ENCODE peak calls at places on chromosomes 4 and X, in six cellular contexts. One of them, this sample, is unnamed.

GRCh38 chr4:169117591-169118081 is 107.6 kb upstream of the CBR4 start:
- DNase-seq in HEK293T: no peak
- DNase-seq in A549: no peak
- DNase-seq in GM12878: no peak
- DNase-seq in IMR-90: peak
- DNase-seq in K562: no peak
- DNase-seq in this sample: no peak

GRCh38 chr4:37631551-37631950 is 54.6 kb downstream of the RELL1 start:
- DNase-seq in HEK293T: no peak
- DNase-seq in A549: no peak
- DNase-seq in GM12878: no peak
- DNase-seq in IMR-90: peak
- DNase-seq in K562: no peak
- DNase-seq in this sample: no peak

GRCh38 chr4:22897520-22898108 is 204.9 kb downstream of the GBA3 start:
- DNase-seq in HEK293T: peak
- DNase-seq in A549: peak
- DNase-seq in GM12878: no peak
- DNase-seq in IMR-90: peak
- DNase-seq in K562: peak
- DNase-seq in this sample: peak

GRCh38 chr4:55931043-55931442 is 17.7 kb upstream of the CEP135 start:
- DNase-seq in HEK293T: no peak
- DNase-seq in A549: no peak
- DNase-seq in GM12878: no peak
- DNase-seq in IMR-90: no peak
- DNase-seq in K562: no peak
- DNase-seq in this sample: no peak

GRCh38 chr4:108130955-108131354 is 37.8 kb downstream of the LEF1 start:
- DNase-seq in HEK293T: no peak
- DNase-seq in A549: no peak
- DNase-seq in GM12878: no peak
- DNase-seq in IMR-90: no peak
- DNase-seq in K562: no peak
- DNase-seq in this sample: no peak

GRCh38 chrX:104419211-104419610 is 146.8 kb upstream of the IL1RAPL2 start:
- DNase-seq in HEK293T: no peak
- DNase-seq in A549: no peak
- DNase-seq in GM12878: no peak
- DNase-seq in IMR-90: no peak
- DNase-seq in K562: no peak
- DNase-seq in this sample: no peak

GRCh38 chr4:42917316-42917715 is 24.8 kb downstream of the GRXCR1 start:
- DNase-seq in HEK293T: no peak
- DNase-seq in A549: no peak
- DNase-seq in GM12878: no peak
- DNase-seq in IMR-90: no peak
- DNase-seq in K562: no peak
- DNase-seq in this sample: no peak

GRCh38 chr4:169116270-169116901 is 106.3 kb upstream of the CBR4 start:
- DNase-seq in HEK293T: no peak
- DNase-seq in A549: no peak
- DNase-seq in GM12878: no peak
- DNase-seq in IMR-90: peak
- DNase-seq in K562: no peak
- DNase-seq in this sample: no peak

GRCh38 chr4:62670509-62670908 is 1470.4 kb downstream of the ADGRL3 start:
- DNase-seq in HEK293T: no peak
- DNase-seq in A549: no peak
- DNase-seq in GM12878: no peak
- DNase-seq in IMR-90: no peak
- DNase-seq in K562: no peak
- DNase-seq in this sample: no peak

GRCh38 chr4:11218692-11219091 is 210.0 kb downstream of the HS3ST1 start:
- DNase-seq in HEK293T: no peak
- DNase-seq in A549: no peak
- DNase-seq in GM12878: no peak
- DNase-seq in IMR-90: no peak
- DNase-seq in K562: no peak
- DNase-seq in this sample: no peak

GRCh38 chrX:65696613-65697012 is 29.2 kb downstream of the MSN start:
- DNase-seq in HEK293T: no peak
- DNase-seq in A549: no peak
- DNase-seq in GM12878: no peak
- DNase-seq in IMR-90: no peak
- DNase-seq in K562: no peak
- DNase-seq in this sample: no peak

GRCh38 chr4:146308951-146309350 is 94.6 kb downstream of the REELD1 start:
- DNase-seq in HEK293T: no peak
- DNase-seq in A549: no peak
- DNase-seq in GM12878: no peak
- DNase-seq in IMR-90: peak
- DNase-seq in K562: no peak
- DNase-seq in this sample: no peak

GRCh38 chr4:98682719-98683118 is 24.3 kb upstream of the TSPAN5 start:
- DNase-seq in HEK293T: no peak
- DNase-seq in A549: no peak
- DNase-seq in GM12878: no peak
- DNase-seq in IMR-90: peak
- DNase-seq in K562: peak
- DNase-seq in this sample: no peak

GRCh38 chrX:12611471-12611870 is 179.7 kb upstream of the PRPS2 start:
- DNase-seq in HEK293T: no peak
- DNase-seq in A549: no peak
- DNase-seq in GM12878: no peak
- DNase-seq in IMR-90: no peak
- DNase-seq in K562: no peak
- DNase-seq in this sample: no peak

GRCh38 chr4:69471639-69472038 is 24.1 kb downstream of the UGT2B4 start:
- DNase-seq in HEK293T: no peak
- DNase-seq in A549: no peak
- DNase-seq in GM12878: no peak
- DNase-seq in IMR-90: no peak
- DNase-seq in K562: no peak
- DNase-seq in this sample: no peak

GRCh38 chrX:643911-644303 is 13.3 kb downstream of the SHOX start:
- DNase-seq in HEK293T: no peak
- DNase-seq in A549: no peak
- DNase-seq in GM12878: no peak
- DNase-seq in IMR-90: no peak
- DNase-seq in K562: no peak
- DNase-seq in this sample: no peak

GRCh38 chr4:138308421-138308820 is 66.3 kb upstream of the SLC7A11 start:
- DNase-seq in HEK293T: no peak
- DNase-seq in A549: no peak
- DNase-seq in GM12878: no peak
- DNase-seq in IMR-90: peak
- DNase-seq in K562: no peak
- DNase-seq in this sample: no peak

GRCh38 chr4:7653510-7654414 is 219.0 kb upstream of the PSAPL1 start:
- DNase-seq in HEK293T: no peak
- DNase-seq in A549: no peak
- DNase-seq in GM12878: no peak
- DNase-seq in IMR-90: no peak
- DNase-seq in K562: no peak
- DNase-seq in this sample: no peak

GRCh38 chr4:137740192-137740591 is 207.9 kb upstream of the PCDH18 start:
- DNase-seq in HEK293T: no peak
- DNase-seq in A549: no peak
- DNase-seq in GM12878: no peak
- DNase-seq in IMR-90: peak
- DNase-seq in K562: no peak
- DNase-seq in this sample: no peak

GRCh38 chr4:93759506-93759905 is 69.0 kb upstream of the ATOH1 start:
- DNase-seq in HEK293T: no peak
- DNase-seq in A549: no peak
- DNase-seq in GM12878: no peak
- DNase-seq in IMR-90: no peak
- DNase-seq in K562: no peak
- DNase-seq in this sample: no peak

GRCh38 chrX:139803224-139803623 is 95.3 kb upstream of the MCF2 start:
- DNase-seq in HEK293T: no peak
- DNase-seq in A549: no peak
- DNase-seq in GM12878: no peak
- DNase-seq in IMR-90: no peak
- DNase-seq in K562: no peak
- DNase-seq in this sample: no peak

GRCh38 chr4:42357325-42357724 is 40.0 kb upstream of the SHISA3 start:
- DNase-seq in HEK293T: no peak
- DNase-seq in A549: no peak
- DNase-seq in GM12878: no peak
- DNase-seq in IMR-90: no peak
- DNase-seq in K562: no peak
- DNase-seq in this sample: no peak

GRCh38 chrX:64580605-64581004 is 185.4 kb upstream of the MTMR8 start:
- DNase-seq in HEK293T: no peak
- DNase-seq in A549: no peak
- DNase-seq in GM12878: no peak
- DNase-seq in IMR-90: no peak
- DNase-seq in K562: no peak
- DNase-seq in this sample: no peak

GRCh38 chrX:150456941-150457340 is 93.8 kb downstream of the MAMLD1 start:
- DNase-seq in HEK293T: no peak
- DNase-seq in A549: no peak
- DNase-seq in GM12878: no peak
- DNase-seq in IMR-90: no peak
- DNase-seq in K562: no peak
- DNase-seq in this sample: no peak

GRCh38 chrX:134181261-134181660 is 55.7 kb upstream of the CCDC160 start:
- DNase-seq in HEK293T: no peak
- DNase-seq in A549: no peak
- DNase-seq in GM12878: no peak
- DNase-seq in IMR-90: no peak
- DNase-seq in K562: no peak
- DNase-seq in this sample: no peak

GRCh38 chr4:55385201-55385649 is 10.5 kb upstream of the TMEM165 start:
- DNase-seq in HEK293T: no peak
- DNase-seq in A549: no peak
- DNase-seq in GM12878: no peak
- DNase-seq in IMR-90: peak
- DNase-seq in K562: peak
- DNase-seq in this sample: peak

GRCh38 chrX:54182864-54183613 is at the start of gene FAM120C:
- DNase-seq in HEK293T: peak
- DNase-seq in A549: peak
- DNase-seq in GM12878: peak
- DNase-seq in IMR-90: peak
- DNase-seq in K562: peak
- DNase-seq in this sample: peak

GRCh38 chr4:170229021-170229420 is 139.3 kb upstream of the AADAT start:
- DNase-seq in HEK293T: no peak
- DNase-seq in A549: no peak
- DNase-seq in GM12878: no peak
- DNase-seq in IMR-90: no peak
- DNase-seq in K562: no peak
- DNase-seq in this sample: no peak

DNA sequence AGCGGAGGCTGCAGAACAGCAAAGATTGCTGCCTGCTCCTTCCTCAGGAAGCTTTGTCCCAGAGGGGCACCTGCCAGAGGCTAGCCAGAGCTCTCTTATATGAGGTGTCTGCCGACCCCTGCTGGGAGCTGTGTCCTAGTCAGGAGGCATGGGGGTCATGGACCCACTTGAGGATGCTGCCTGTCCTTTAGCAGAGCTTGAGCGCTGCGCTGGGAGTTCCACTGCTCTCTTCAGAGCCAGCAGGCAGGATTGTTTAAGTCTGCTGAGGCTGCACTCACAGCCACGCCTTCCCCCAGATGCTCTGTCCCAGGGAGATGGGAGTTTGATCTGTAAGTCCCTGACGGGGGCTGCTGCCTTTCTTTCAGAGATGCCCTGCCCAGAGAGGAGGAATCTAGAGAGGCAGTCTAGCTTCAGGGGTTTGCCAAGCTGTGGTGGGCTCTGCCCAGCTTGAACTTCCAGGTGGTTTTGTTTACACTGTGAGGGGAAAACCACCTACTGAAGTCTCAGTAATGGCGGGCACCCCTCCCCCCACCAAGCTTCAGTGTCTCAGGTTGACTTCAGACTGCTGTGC is 10.9 kb downstream of the DCK start:
- DNase-seq in HEK293T: no peak
- DNase-seq in A549: no peak
- DNase-seq in GM12878: no peak
- DNase-seq in IMR-90: no peak
- DNase-seq in K562: no peak
- DNase-seq in this sample: peak
- TF ChIP-seq BHLHE40 in HEK293T: no peak
- TF ChIP-seq BHLHE40 in A549: no peak
- TF ChIP-seq BHLHE40 in GM12878: no peak
- TF ChIP-seq BHLHE40 in IMR-90: no peak
- TF ChIP-seq BHLHE40 in K562: no peak
- TF ChIP-seq BHLHE40 in this sample: no peak

DNA sequence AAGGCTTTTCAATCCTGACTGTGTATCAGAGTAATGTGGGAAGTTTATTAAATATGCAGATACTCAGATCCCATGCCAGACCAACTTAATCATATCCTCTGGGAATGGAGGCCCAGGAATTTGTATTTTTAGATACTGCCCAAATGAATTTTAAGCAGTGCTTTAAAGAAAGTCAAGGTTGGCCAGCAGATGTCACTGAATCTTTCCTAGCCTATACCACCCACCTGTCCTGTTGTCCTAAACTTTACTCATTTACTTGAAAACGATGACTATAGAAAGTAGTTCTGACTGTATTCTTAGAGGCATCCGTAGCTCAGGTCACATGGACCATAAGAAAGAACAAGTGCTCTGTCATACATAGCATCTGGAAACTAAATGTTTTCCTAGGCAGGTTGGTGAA is 79.9 kb downstream of the AMOT start:
- DNase-seq in HEK293T: no peak
- DNase-seq in A549: no peak
- DNase-seq in GM12878: peak
- DNase-seq in IMR-90: peak
- DNase-seq in K562: no peak
- DNase-seq in this sample: no peak
- TF ChIP-seq BHLHE40 in HEK293T: no peak
- TF ChIP-seq BHLHE40 in A549: no peak
- TF ChIP-seq BHLHE40 in GM12878: no peak
- TF ChIP-seq BHLHE40 in IMR-90: no peak
- TF ChIP-seq BHLHE40 in K562: no peak
- TF ChIP-seq BHLHE40 in this sample: no peak

GRCh38 chr4:165720411-165721082 is 152.5 kb upstream of the TLL1 start:
- DNase-seq in HEK293T: no peak
- DNase-seq in A549: no peak
- DNase-seq in GM12878: no peak
- DNase-seq in IMR-90: no peak
- DNase-seq in K562: no peak
- DNase-seq in this sample: no peak
- TF ChIP-seq BHLHE40 in HEK293T: no peak
- TF ChIP-seq BHLHE40 in A549: no peak
- TF ChIP-seq BHLHE40 in GM12878: no peak
- TF ChIP-seq BHLHE40 in IMR-90: no peak
- TF ChIP-seq BHLHE40 in K562: no peak
- TF ChIP-seq BHLHE40 in this sample: no peak

DNA sequence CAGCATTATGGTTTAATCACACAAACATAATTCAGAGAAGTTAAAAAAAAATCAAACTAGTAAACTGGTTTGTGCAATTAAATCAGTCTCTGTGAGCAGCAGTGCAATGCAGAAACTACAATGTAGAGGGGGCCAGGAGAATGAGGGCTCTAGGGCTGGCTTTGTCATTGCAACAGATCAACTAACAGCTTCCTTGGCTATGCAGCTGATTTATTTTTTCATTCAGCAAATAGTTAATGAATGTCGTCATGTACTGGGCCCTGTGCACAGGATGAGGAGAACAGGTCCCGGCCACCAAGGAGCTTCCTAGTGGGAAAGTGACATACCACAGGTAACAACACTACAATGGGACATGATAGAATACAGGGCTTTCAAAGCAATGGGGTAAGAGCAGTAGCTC is 190.1 kb downstream of the NSUN7 start:
- DNase-seq in HEK293T: no peak
- DNase-seq in A549: no peak
- DNase-seq in GM12878: no peak
- DNase-seq in IMR-90: peak
- DNase-seq in K562: no peak
- DNase-seq in this sample: no peak
- TF ChIP-seq BHLHE40 in HEK293T: no peak
- TF ChIP-seq BHLHE40 in A549: no peak
- TF ChIP-seq BHLHE40 in GM12878: no peak
- TF ChIP-seq BHLHE40 in IMR-90: no peak
- TF ChIP-seq BHLHE40 in K562: no peak
- TF ChIP-seq BHLHE40 in this sample: no peak